ENCODE peak calls at places on chromosomes 11 and 22, in four cellular contexts. U is renal cortical epithelial cell, O is IMR-90, K is GM12864. D is an unnamed sample.
A peak's percentile ranks its signal among the peaks of the same experiment; 100 is the strongest.

GRCh38 chr11:118939412-118939915 is 13.7 kb upstream of the BCL9L start:
- DNase-seq in U (no peak), O (no peak), K (no peak), D (no peak)

GRCh38 chr11:3136542-3137455 is 28.3 kb downstream of the OSBPL5 start:
- DNase-seq in U (no peak), O (no peak), K (no peak), D (no peak)

GRCh38 chr11:132278801-132279574 is 908.6 kb downstream of the NTM start:
- DNase-seq in U (peak; percentile 9), O (peak; percentile 72), K (peak; percentile 12), D (peak; percentile 4)

GRCh38 chr22:33126881-33127280 is 68.7 kb upstream of the SYN3 start:
- DNase-seq in U (peak; percentile 12), O (no peak), K (no peak), D (no peak)

GRCh38 chr22:47110817-47111443 is 348.5 kb downstream of the TBC1D22A start:
- DNase-seq in U (no peak), O (peak; percentile 61), K (no peak), D (no peak)

GRCh38 chr22:43186272-43187170 is at the start of gene TTLL12:
- DNase-seq in U (no peak), O (peak; percentile 21), K (no peak), D (no peak)

GRCh38 chr11:16876053-16876752 is 137.8 kb downstream of the C11orf58 start:
- DNase-seq in U (no peak), O (no peak), K (no peak), D (no peak)

GRCh38 chr11:74844865-74845264 is 96.2 kb downstream of the RNF169 start:
- DNase-seq in U (no peak), O (no peak), K (no peak), D (no peak)

GRCh38 chr11:119368121-119369034 is 13.1 kb downstream of the USP2 start:
- DNase-seq in U (peak; percentile 80), O (peak; percentile 34), K (no peak), D (no peak)

GRCh38 chr22:35467788-35468187 is 67.8 kb downstream of the MCM5 start:
- DNase-seq in U (peak; percentile 28), O (peak; percentile 47), K (no peak), D (no peak)

GRCh38 chr11:554824-555499 is 5.6 kb downstream of the LMNTD2 start:
- DNase-seq in U (peak; percentile 34), O (no peak), K (peak; percentile 49), D (no peak)

GRCh38 chr11:85752890-85753581 is 57.9 kb downstream of the SYTL2 start:
- DNase-seq in U (no peak), O (no peak), K (no peak), D (no peak)

GRCh38 chr11:125123947-125124633 is 12.7 kb upstream of the TMEM218 start:
- DNase-seq in U (peak; percentile 56), O (peak; percentile 32), K (peak; percentile 44), D (no peak)

GRCh38 chr22:30265851-30266444 is 703 bp downstream of the OSM start:
- DNase-seq in U (no peak), O (no peak), K (peak; percentile 59), D (no peak)

GRCh38 chr11:117421041-117421440 is 93.4 kb downstream of the CEP164 start:
- DNase-seq in U (no peak), O (no peak), K (no peak), D (no peak)

GRCh38 chr11:120985718-120986569 is 38.0 kb upstream of the TBCEL start:
- DNase-seq in U (peak; percentile 3), O (peak; percentile 29), K (no peak), D (no peak)

GRCh38 chr22:33272180-33272579 is 214.0 kb upstream of the SYN3 start:
- DNase-seq in U (peak; percentile 62), O (no peak), K (no peak), D (no peak)

GRCh38 chr11:44681698-44682097 is 45.1 kb upstream of the TSPAN18 start:
- DNase-seq in U (peak; percentile 92), O (peak; percentile 64), K (no peak), D (no peak)

GRCh38 chr11:60887531-60887930 is 18.9 kb downstream of the PRPF19 start:
- DNase-seq in U (peak; percentile 28), O (peak; percentile 61), K (no peak), D (no peak)

GRCh38 chr11:77801477-77801876 is 19.0 kb downstream of the RSF1 start:
- DNase-seq in U (no peak), O (no peak), K (no peak), D (no peak)

GRCh38 chr11:130831506-130832385 is 84.5 kb downstream of the SNX19 start:
- DNase-seq in U (no peak), O (peak; percentile 22), K (peak; percentile 3), D (no peak)

GRCh38 chr11:123773959-123774358 is 19.6 kb upstream of the OR6X1 start:
- DNase-seq in U (no peak), O (no peak), K (no peak), D (no peak)

GRCh38 chr22:44369916-44370804 is 57.4 kb upstream of the SHISAL1 start:
- DNase-seq in U (no peak), O (no peak), K (no peak), D (no peak)

GRCh38 chr11:107785401-107785800 is 73.2 kb downstream of the SLC35F2 start:
- DNase-seq in U (peak; percentile 89), O (peak; percentile 17), K (no peak), D (no peak)

GRCh38 chr11:46808804-46809431 is 37.2 kb downstream of the CKAP5 start:
- DNase-seq in U (peak; percentile 61), O (peak; percentile 49), K (no peak), D (no peak)

GRCh38 chr22:22593964-22594656 is 35.0 kb upstream of the PRAME start:
- DNase-seq in U (peak; percentile 66), O (peak; percentile 53), K (peak; percentile 55), D (no peak)

GRCh38 chr11:134474942-134475341 is 62.9 kb upstream of the B3GAT1 start:
- DNase-seq in U (no peak), O (no peak), K (no peak), D (no peak)

GRCh38 chr11:2554338-2555240 is 109.8 kb downstream of the KCNQ1 start:
- DNase-seq in U (no peak), O (no peak), K (no peak), D (no peak)

GRCh38 chr22:37384691-37385090 is 42.6 kb downstream of the ELFN2 start:
- DNase-seq in U (no peak), O (no peak), K (no peak), D (no peak)

GRCh38 chr11:10480760-10481159 is 25.7 kb downstream of the AMPD3 start:
- DNase-seq in U (no peak), O (no peak), K (no peak), D (no peak)

GRCh38 chr11:81579339-81579738 is 1154.3 kb downstream of the FAM181B start:
- DNase-seq in U (peak; percentile 6), O (no peak), K (no peak), D (no peak)

GRCh38 chr11:15815246-15816209 is 540.8 kb downstream of the SOX6 start:
- DNase-seq in U (peak; percentile 11), O (no peak), K (no peak), D (no peak)

GRCh38 chr11:304915-305833 is 2.4 kb upstream of the IFITM2 start:
- DNase-seq in U (peak; percentile 64), O (peak; percentile 79), K (no peak), D (no peak)

GRCh38 chr11:132888226-132888625 is 644.1 kb downstream of the OPCML start:
- DNase-seq in U (no peak), O (peak; percentile 19), K (no peak), D (no peak)

D was measured in GM12878.